ENCODE peak calls at places on chromosomes 12 and 14, in eight cellular contexts. B is ovary, R is HFF-Myc, M is H9, K is AG04450, O is type B pancreatic cell, Y is NCI-H1105, V is dermis microvascular lymphatic vessel endothelial cell. P is an unnamed sample.

GRCh38 chr12:29306682-29307081 is 74.3 kb downstream of the ERGIC2 start:
- DNase-seq in B (no peak), R (no peak), M (no peak), K (no peak), O (no peak), Y (no peak), V (no peak), P (no peak)

GRCh38 chr14:67059576-67059975 is 129.7 kb upstream of the GARIN2 start:
- DNase-seq in B (no peak), R (no peak), M (no peak), K (no peak), O (no peak), Y (no peak), V (no peak), P (no peak)

GRCh38 chr14:36662543-36663403 is 1.1 kb downstream of the PAX9 start:
- DNase-seq in B (no peak), R (no peak), M (peak; percentile 59), K (no peak), O (no peak), Y (peak; percentile 51), V (no peak), P (no peak)

GRCh38 chr14:75454963-75455546 is 27.2 kb downstream of the JDP2 start:
- DNase-seq in B (peak; percentile 74), R (no peak), M (no peak), K (no peak), O (no peak), Y (no peak), V (peak; percentile 6), P (peak; percentile 22)

GRCh38 chr12:83896416-83896815 is 1016.2 kb downstream of the SLC6A15 start:
- DNase-seq in B (no peak), R (no peak), M (no peak), K (no peak), O (no peak), Y (no peak), V (no peak), P (no peak)

GRCh38 chr12:3931721-3932120 is 58.5 kb upstream of the PARP11 start:
- DNase-seq in B (no peak), R (no peak), M (no peak), K (no peak), O (no peak), Y (no peak), V (no peak), P (no peak)

GRCh38 chr12:111066744-111067437 is 146.5 kb upstream of the MYL2 start:
- DNase-seq in B (no peak), R (no peak), M (peak; percentile 58), K (no peak), O (no peak), Y (no peak), V (peak; percentile 6), P (no peak)

GRCh38 chr12:116735951-116736599 is 1.8 kb downstream of the SPRING1 start:
- DNase-seq in B (no peak), R (no peak), M (no peak), K (no peak), O (no peak), Y (no peak), V (no peak), P (no peak)

GRCh38 chr14:22387776-22388241 is 201.2 kb downstream of the DAD1 start:
- DNase-seq in B (peak; percentile 35), R (no peak), M (peak; percentile 31), K (no peak), O (no peak), Y (no peak), V (no peak), P (no peak)

GRCh38 chr12:115491851-115492250 is 785.6 kb downstream of the MED13L start:
- DNase-seq in B (no peak), R (no peak), M (no peak), K (no peak), O (no peak), Y (no peak), V (no peak), P (no peak)

GRCh38 chr12:109679716-109680520 is 33.7 kb upstream of the FAM222A start:
- DNase-seq in B (no peak), R (no peak), M (peak; percentile 51), K (no peak), O (no peak), Y (peak; percentile 53), V (no peak), P (no peak)

GRCh38 chr12:103868215-103868614 is 27.2 kb upstream of the NT5DC3 start:
- DNase-seq in B (no peak), R (no peak), M (no peak), K (no peak), O (no peak), Y (no peak), V (no peak), P (no peak)

GRCh38 chr12:25811656-25812126 is 146.8 kb upstream of the RASSF8 start:
- DNase-seq in B (no peak), R (peak; percentile 46), M (no peak), K (no peak), O (no peak), Y (no peak), V (peak; percentile 66), P (no peak)